ENCODE peak calls at places on chromosomes 5 and 9, in six cellular contexts. J is trophoblast cell; H is aorta; P is CD4-positive, alpha-beta memory T cell; A is left ventricle myocardium inferior; V is uterus. S is an unnamed sample.

GRCh38 chr5:5404376-5404775 is 18.1 kb upstream of the ICE1 start:
- DNase-seq in J (no peak), H (no peak), P (no peak), A (no peak), V (no peak), S (no peak)

GRCh38 chr5:177303925-177304391 is 359 bp downstream of the PRELID1 start:
- DNase-seq in J (no peak), H (no peak), P (no peak), A (no peak), V (no peak), S (no peak)

GRCh38 chr5:10111575-10111974 is 138.1 kb downstream of the ATPSCKMT start:
- DNase-seq in J (peak; percentile 48), H (no peak), P (no peak), A (no peak), V (no peak), S (no peak)

GRCh38 chr5:172731286-172732073 is 39.5 kb downstream of the DUSP1 start:
- DNase-seq in J (peak; percentile 93), H (no peak), P (no peak), A (no peak), V (no peak), S (peak; percentile 53)

GRCh38 chr9:7147136-7148090 is 389.6 kb downstream of the KDM4C start:
- DNase-seq in J (no peak), H (peak; percentile 63), P (no peak), A (peak; percentile 76), V (no peak), S (no peak)

GRCh38 chr5:36683821-36684434 is 77.5 kb downstream of the SLC1A3 start:
- DNase-seq in J (peak; percentile 44), H (no peak), P (no peak), A (peak; percentile 60), V (no peak), S (no peak)

GRCh38 chr9:84411647-84412267 is 71.2 kb upstream of the SLC28A3 start:
- DNase-seq in J (no peak), H (no peak), P (no peak), A (no peak), V (no peak), S (no peak)

GRCh38 chr9:127835930-127836586 is 18.4 kb downstream of the ENG start:
- DNase-seq in J (peak; percentile 32), H (peak; percentile 90), P (no peak), A (no peak), V (peak; percentile 60), S (peak; percentile 58)

GRCh38 chr9:112059145-112059979 is 115.7 kb downstream of the SUSD1 start:
- DNase-seq in J (peak; percentile 45), H (peak; percentile 66), P (no peak), A (no peak), V (no peak), S (no peak)

GRCh38 chr9:126491256-126491879 is 122.4 kb upstream of the LMX1B start:
- DNase-seq in J (peak; percentile 21), H (peak; percentile 35), P (peak; percentile 72), A (no peak), V (peak; percentile 51), S (no peak)

GRCh38 chr9:12659220-12659619 is 34.0 kb upstream of the TYRP1 start:
- DNase-seq in J (no peak), H (no peak), P (no peak), A (no peak), V (no peak), S (no peak)

GRCh38 chr5:5221731-5222130 is 81.6 kb downstream of the ADAMTS16 start:
- DNase-seq in J (peak; percentile 55), H (no peak), P (no peak), A (no peak), V (no peak), S (no peak)

GRCh38 chr5:180291943-180292831 is at the start of gene MAPK9:
- DNase-seq in J (peak; percentile 71), H (peak; percentile 89), P (peak; percentile 88), A (peak; percentile 86), V (peak; percentile 69), S (peak; percentile 74)

GRCh38 chr9:16704489-16705111 is 165.9 kb downstream of the BNC2 start:
- DNase-seq in J (no peak), H (peak; percentile 72), P (no peak), A (peak; percentile 51), V (peak; percentile 75), S (peak; percentile 69)
- H3K27ac ChIP-seq in J (peak overlapping the region; percentile 91), H (peak overlapping the region; percentile 94), P (no peak overlapping the region), A (peak overlapping the region; percentile 92), V (peak overlapping the region; percentile 96), S (peak overlapping the region; percentile 79)

DNA sequence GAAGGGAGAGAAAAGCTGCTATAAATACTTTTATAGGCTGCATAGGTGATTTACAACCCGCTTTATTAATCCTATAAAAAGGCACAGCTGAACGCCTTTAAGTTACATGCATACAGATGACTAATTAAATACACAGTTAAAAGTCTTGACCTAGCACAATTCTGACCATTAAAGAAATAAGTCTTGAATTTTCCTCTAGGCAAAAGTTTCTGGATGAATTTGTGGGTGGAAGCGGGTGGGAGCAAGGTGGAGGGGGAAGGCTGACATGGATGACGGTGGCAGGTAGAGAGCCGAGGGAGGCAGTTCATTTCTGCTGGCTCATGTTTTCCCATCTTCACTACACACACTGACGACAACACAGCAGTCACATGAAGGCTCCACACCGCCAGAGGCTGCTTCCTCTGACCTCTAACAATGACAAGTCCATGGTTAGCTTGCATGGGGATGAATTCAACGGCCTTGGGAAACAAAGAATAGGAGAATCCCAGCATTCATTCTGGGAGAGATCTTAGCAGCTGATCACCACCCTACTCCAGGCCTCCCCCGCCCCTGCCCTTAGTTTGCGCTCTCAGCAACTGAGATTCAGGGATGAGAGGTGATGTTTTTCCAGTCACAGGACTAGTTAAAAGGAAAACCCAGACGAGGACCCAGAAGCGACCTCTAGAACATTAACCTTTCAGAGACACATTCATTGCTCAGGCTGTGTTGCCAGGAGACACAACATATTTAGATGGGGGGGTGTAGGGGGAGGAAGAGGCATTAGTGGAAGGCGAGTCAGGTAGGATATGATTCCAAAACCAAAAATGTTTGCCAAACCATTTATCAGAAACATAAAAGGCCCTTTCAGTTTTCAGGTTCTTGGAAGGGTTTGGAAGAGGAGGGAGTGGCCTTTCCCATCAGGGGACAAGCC is 329.4 kb downstream of the PIK3R1 start:
- DNase-seq in J (no peak), H (no peak), P (no peak), A (no peak), V (peak; percentile 51), S (no peak)
- H3K4me1 ChIP-seq in J (peaks cover 9% of the 10 kb centered on the region), H (no peaks in the 10 kb centered on the region), P (no peaks in the 10 kb centered on the region), A (peaks cover 7% of the 10 kb centered on the region), V (no peaks in the 10 kb centered on the region), S (no peaks in the 10 kb centered on the region)

GRCh38 chr5:1974501-1975405 is 92.0 kb upstream of the IRX4 start:
- DNase-seq in J (no peak), H (no peak), P (no peak), A (no peak), V (no peak), S (no peak)
- H3K27ac ChIP-seq in J (no peak overlapping the region), H (no peak overlapping the region), P (no peak overlapping the region), A (no peak overlapping the region), V (no peak overlapping the region), S (no peak overlapping the region)

GRCh38 chr5:14216372-14216771 is 73.2 kb downstream of the TRIO start:
- DNase-seq in J (no peak), H (no peak), P (no peak), A (no peak), V (no peak), S (no peak)
- H3K4me1 ChIP-seq in J (peaks cover 20% of the 10 kb centered on the region), H (peaks cover 18% of the 10 kb centered on the region), P (no peaks in the 10 kb centered on the region), A (peaks cover 84% of the 10 kb centered on the region), V (no peaks in the 10 kb centered on the region), S (no peaks in the 10 kb centered on the region)

DNA sequence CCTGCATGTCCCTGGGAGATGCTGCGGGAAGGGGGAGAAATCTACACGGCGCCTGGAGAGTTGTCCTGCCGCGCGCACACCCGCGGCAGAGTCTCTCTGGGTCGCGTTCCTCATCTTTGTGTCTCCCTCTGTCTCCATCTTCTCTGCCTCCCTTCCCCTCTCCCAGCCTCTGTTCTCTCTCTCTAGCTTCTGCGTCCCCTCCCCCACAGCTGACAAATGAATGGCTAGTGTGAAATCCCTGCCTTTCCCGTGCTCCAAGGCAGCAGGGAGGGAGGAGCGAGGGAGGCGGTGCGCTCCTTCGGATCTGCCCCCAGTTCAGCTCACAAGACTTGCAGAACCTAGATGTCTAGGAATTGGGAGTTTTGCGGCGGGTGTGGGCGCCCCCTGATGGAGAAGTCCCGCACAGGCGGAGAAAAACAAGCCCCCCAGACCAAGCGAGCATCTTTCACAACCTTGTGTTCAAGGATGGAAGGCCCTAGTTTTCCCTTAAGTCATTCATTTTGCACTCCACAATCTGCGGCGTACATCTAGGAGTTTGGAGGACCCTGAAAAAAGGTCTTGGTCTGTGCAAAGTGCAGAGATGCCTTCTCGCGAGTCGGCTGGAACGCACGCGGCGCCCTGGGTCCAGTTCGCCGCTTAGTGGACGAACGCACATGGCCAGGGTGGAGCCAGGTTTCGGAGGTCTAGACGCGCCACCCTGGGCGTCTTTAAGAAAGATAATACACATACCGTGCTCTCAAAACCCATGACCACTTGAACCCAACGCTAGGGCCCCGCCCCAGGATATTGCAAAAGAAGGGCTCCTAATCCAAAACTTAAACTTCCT is 2.0 kb downstream of the VCAN start:
- DNase-seq in J (peak; percentile 94), H (peak; percentile 97), P (peak; percentile 36), A (peak; percentile 89), V (peak; percentile 89), S (peak; percentile 98)
- H3K27ac ChIP-seq in J (peak overlapping the region; percentile 31), H (peak overlapping the region; percentile 23), P (no peak overlapping the region), A (peak overlapping the region; percentile 81), V (peak overlapping the region; percentile 77), S (peak overlapping the region; percentile 79)